ENCODE peak calls at places on chromosomes 6 and 20, in seven cellular contexts. V, N, Q, W, D, M and A are unnamed samples.

GRCh38 chr6:74834967-74835366 is 370.9 kb downstream of the COL12A1 start:
- DNase-seq in V (no peak), N (no peak), Q (no peak), W (no peak), D (no peak), M (no peak), A (no peak)

GRCh38 chr20:23928788-23929187 is 49.2 kb upstream of the CST5 start:
- DNase-seq in V (no peak), N (no peak), Q (no peak), W (no peak), D (peak; percentile 6), M (no peak), A (no peak)

GRCh38 chr6:55058682-55059081 is 115.6 kb upstream of the HCRTR2 start:
- DNase-seq in V (no peak), N (no peak), Q (no peak), W (no peak), D (peak; percentile 87), M (no peak), A (no peak)

GRCh38 chr6:140609956-140610355 is 1235.5 kb upstream of the CITED2 start:
- DNase-seq in V (no peak), N (no peak), Q (no peak), W (no peak), D (no peak), M (no peak), A (no peak)

GRCh38 chr20:37526238-37526838 is 1.3 kb downstream of the BLCAP start:
- DNase-seq in V (peak; percentile 72), N (peak; percentile 52), Q (no peak), W (no peak), D (peak; percentile 90), M (no peak), A (peak; percentile 41)

GRCh38 chr6:43972179-43972914 is 154.9 kb downstream of the MRPL14 start:
- DNase-seq in V (no peak), N (no peak), Q (no peak), W (no peak), D (no peak), M (no peak), A (no peak)

GRCh38 chr20:44610313-44610965 is 28.1 kb downstream of the PKIG start:
- DNase-seq in V (no peak), N (no peak), Q (no peak), W (no peak), D (no peak), M (no peak), A (no peak)

GRCh38 chr20:63182946-63183415 is 33.0 kb downstream of the YTHDF1 start:
- DNase-seq in V (no peak), N (no peak), Q (no peak), W (no peak), D (no peak), M (peak; percentile 44), A (no peak)

GRCh38 chr6:44593539-44593944 is 206.0 kb downstream of the CDC5L start:
- DNase-seq in V (peak; percentile 38), N (peak; percentile 58), Q (no peak), W (peak; percentile 25), D (peak; percentile 79), M (no peak), A (no peak)

GRCh38 chr20:15528386-15529111 is 1044.7 kb downstream of the KIF16B start:
- DNase-seq in V (no peak), N (no peak), Q (no peak), W (no peak), D (no peak), M (no peak), A (no peak)

GRCh38 chr6:138815797-138816528 is 20.1 kb downstream of the ECT2L start:
- DNase-seq in V (no peak), N (peak; percentile 79), Q (no peak), W (no peak), D (peak; percentile 74), M (no peak), A (no peak)

GRCh38 chr6:40586800-40587201 is 363 bp downstream of the LRFN2 start:
- DNase-seq in V (no peak), N (no peak), Q (no peak), W (no peak), D (peak; percentile 46), M (peak; percentile 68), A (no peak)

GRCh38 chr6:156776470-156776840 is 723 bp upstream of the ARID1B start:
- DNase-seq in V (no peak), N (peak; percentile 44), Q (no peak), W (no peak), D (peak; percentile 74), M (no peak), A (no peak)

GRCh38 chr6:4914412-4915159 is 89.3 kb downstream of the RPP40 start:
- DNase-seq in V (no peak), N (peak; percentile 69), Q (no peak), W (no peak), D (no peak), M (no peak), A (no peak)

GRCh38 chr6:104887350-104887749 is 27.6 kb upstream of the HACE1 start:
- DNase-seq in V (peak; percentile 5), N (peak; percentile 47), Q (no peak), W (no peak), D (peak; percentile 60), M (no peak), A (no peak)

GRCh38 chr6:121890307-121890910 is 455.0 kb downstream of the GJA1 start:
- DNase-seq in V (no peak), N (no peak), Q (no peak), W (no peak), D (peak; percentile 78), M (no peak), A (no peak)

GRCh38 chr6:107600936-107601335 is 111.0 kb downstream of the SOBP start:
- DNase-seq in V (peak; percentile 62), N (peak; percentile 47), Q (no peak), W (no peak), D (peak; percentile 52), M (no peak), A (no peak)

GRCh38 chr6:4632411-4632810 is 143.8 kb upstream of the CDYL start:
- DNase-seq in V (no peak), N (peak; percentile 12), Q (no peak), W (no peak), D (no peak), M (no peak), A (no peak)

GRCh38 chr6:153092082-153093013 is 38.7 kb downstream of the RGS17 start:
- DNase-seq in V (no peak), N (peak; percentile 95), Q (no peak), W (peak; percentile 56), D (peak; percentile 61), M (no peak), A (no peak)

GRCh38 chr20:62421716-62421990 is 5.7 kb downstream of the RBBP8NL start:
- DNase-seq in V (no peak), N (no peak), Q (no peak), W (no peak), D (no peak), M (no peak), A (no peak)

GRCh38 chr20:50663095-50663821 is 28.1 kb downstream of the RIPOR3 start:
- DNase-seq in V (peak; percentile 81), N (no peak), Q (no peak), W (no peak), D (no peak), M (peak; percentile 84), A (no peak)

GRCh38 chr6:145963216-145964068 is 716 bp downstream of the SHPRH start:
- DNase-seq in V (peak; percentile 15), N (peak; percentile 43), Q (peak; percentile 86), W (no peak), D (peak; percentile 57), M (peak; percentile 86), A (peak; percentile 76)

GRCh38 chr6:45689926-45690615 is 312.3 kb upstream of the SUPT3H start:
- DNase-seq in V (no peak), N (no peak), Q (no peak), W (no peak), D (no peak), M (no peak), A (no peak)

GRCh38 chr6:11033825-11034224 is 10.3 kb downstream of the ELOVL2 start:
- DNase-seq in V (no peak), N (peak; percentile 90), Q (no peak), W (no peak), D (no peak), M (no peak), A (no peak)

GRCh38 chr6:52994031-52994788 is 874 bp downstream of the GSTA4 start:
- DNase-seq in V (no peak), N (peak; percentile 51), Q (no peak), W (no peak), D (peak; percentile 53), M (no peak), A (no peak)

DNA sequence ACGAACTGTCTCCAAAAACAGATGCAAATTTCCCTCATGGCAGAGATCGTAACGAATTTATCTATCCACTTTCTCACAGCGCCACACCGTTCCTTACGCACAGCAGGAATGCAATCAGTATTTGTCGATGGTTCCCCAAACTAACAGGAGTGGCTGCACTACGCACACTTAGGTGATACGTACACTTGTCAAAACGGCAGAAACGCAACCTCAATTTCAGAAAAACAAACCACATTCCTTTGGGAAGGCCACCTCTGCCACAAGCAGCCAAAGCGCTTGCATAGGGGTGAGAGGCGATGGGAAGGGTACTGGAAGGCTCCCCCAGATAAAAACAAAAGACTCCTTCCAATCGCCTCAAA is 638 bp downstream of the MDN1 start:
- DNase-seq in V (no peak), N (peak; percentile 30), Q (no peak), W (peak; percentile 68), D (peak; percentile 21), M (no peak), A (no peak)
- TF ChIP-seq CTCF in V (no peak), N (no peak), Q (no peak), W (no peak), D (no peak), M (no peak), A (no peak)

GRCh38 chr6:26270903-26271639 is 93.9 kb upstream of the BTN3A2 start:
- DNase-seq in V (peak; percentile 65), N (peak; percentile 90), Q (peak; percentile 84), W (no peak), D (peak; percentile 97), M (peak; percentile 81), A (peak; percentile 76)
- H3K27ac ChIP-seq in V (peak overlapping the region; percentile 62), N (peak overlapping the region; percentile 82), Q (peak overlapping the region; percentile 92), W (no peak overlapping the region), D (peak overlapping the region; percentile 94), M (peak overlapping the region; percentile 65), A (peak overlapping the region; percentile 80)

GRCh38 chr6:131061041-131061770 is 1.8 kb downstream of the EPB41L2 start:
- DNase-seq in V (no peak), N (peak; percentile 67), Q (no peak), W (no peak), D (peak; percentile 46), M (no peak), A (no peak)
- H3K4me3 ChIP-seq in V (peak overlapping the region; percentile 61), N (peak overlapping the region; percentile 65), Q (peak overlapping the region; percentile 92), W (no peak overlapping the region), D (peak overlapping the region; percentile 93), M (peak overlapping the region; percentile 74), A (peak overlapping the region; percentile 96)

GRCh38 chr20:39880890-39881289 is 808.1 kb downstream of the MAFB start:
- DNase-seq in V (no peak), N (no peak), Q (no peak), W (no peak), D (peak; percentile 56), M (no peak), A (no peak)
- TF ChIP-seq CTCF in V (no peak), N (no peak), Q (no peak), W (peak; percentile 8), D (peak; percentile 50), M (no peak), A (no peak)